ENCODE peak calls at places on chromosomes 6 and 20, in nine cellular contexts. One of them, this sample, is unnamed.

GRCh38 chr6:75693534-75693933 is 55.5 kb upstream of the MYO6 start:
- DNase-seq in stimulated activated CD4-positive, alpha-beta T cell treated with anti-CD3 and anti-CD28 coated beads, Interleukin-12 subunit alpha, Interleukin-12 subunit beta, amount 100 ng/mL, for 24 hours: no peak
- DNase-seq in H54: no peak
- DNase-seq in NCI-H1436: no peak
- DNase-seq in stimulated activated naive CD8-positive, alpha-beta T cell treated with anti-CD3 and anti-CD28 coated beads, Interleukin-15, amount 100 ng/mL, for 72 hours: no peak
- DNase-seq in PC-3: peak
- DNase-seq in RCC 7860: no peak
- DNase-seq in GM20000: no peak
- DNase-seq in NCI-H774: no peak
- DNase-seq in this sample: no peak

GRCh38 chr20:10137533-10137932 is 81.1 kb upstream of the SNAP25 start:
- DNase-seq in stimulated activated CD4-positive, alpha-beta T cell treated with anti-CD3 and anti-CD28 coated beads, Interleukin-12 subunit alpha, Interleukin-12 subunit beta, amount 100 ng/mL, for 24 hours: no peak
- DNase-seq in H54: no peak
- DNase-seq in NCI-H1436: no peak
- DNase-seq in stimulated activated naive CD8-positive, alpha-beta T cell treated with anti-CD3 and anti-CD28 coated beads, Interleukin-15, amount 100 ng/mL, for 72 hours: no peak
- DNase-seq in PC-3: no peak
- DNase-seq in RCC 7860: no peak
- DNase-seq in GM20000: no peak
- DNase-seq in NCI-H774: no peak
- DNase-seq in this sample: no peak

GRCh38 chr6:36912583-36912982 is 26.8 kb downstream of the C6orf89 start:
- DNase-seq in stimulated activated CD4-positive, alpha-beta T cell treated with anti-CD3 and anti-CD28 coated beads, Interleukin-12 subunit alpha, Interleukin-12 subunit beta, amount 100 ng/mL, for 24 hours: peak
- DNase-seq in H54: peak
- DNase-seq in NCI-H1436: no peak
- DNase-seq in stimulated activated naive CD8-positive, alpha-beta T cell treated with anti-CD3 and anti-CD28 coated beads, Interleukin-15, amount 100 ng/mL, for 72 hours: peak
- DNase-seq in PC-3: peak
- DNase-seq in RCC 7860: peak
- DNase-seq in GM20000: peak
- DNase-seq in NCI-H774: no peak
- DNase-seq in this sample: no peak

GRCh38 chr6:147304016-147304415 is 99.8 kb downstream of the STXBP5 start:
- DNase-seq in stimulated activated CD4-positive, alpha-beta T cell treated with anti-CD3 and anti-CD28 coated beads, Interleukin-12 subunit alpha, Interleukin-12 subunit beta, amount 100 ng/mL, for 24 hours: no peak
- DNase-seq in H54: no peak
- DNase-seq in NCI-H1436: no peak
- DNase-seq in stimulated activated naive CD8-positive, alpha-beta T cell treated with anti-CD3 and anti-CD28 coated beads, Interleukin-15, amount 100 ng/mL, for 72 hours: no peak
- DNase-seq in PC-3: no peak
- DNase-seq in RCC 7860: no peak
- DNase-seq in GM20000: no peak
- DNase-seq in NCI-H774: no peak
- DNase-seq in this sample: no peak

GRCh38 chr6:63305278-63305677 is 14.5 kb downstream of the LGSN start:
- DNase-seq in stimulated activated CD4-positive, alpha-beta T cell treated with anti-CD3 and anti-CD28 coated beads, Interleukin-12 subunit alpha, Interleukin-12 subunit beta, amount 100 ng/mL, for 24 hours: no peak
- DNase-seq in H54: no peak
- DNase-seq in NCI-H1436: no peak
- DNase-seq in stimulated activated naive CD8-positive, alpha-beta T cell treated with anti-CD3 and anti-CD28 coated beads, Interleukin-15, amount 100 ng/mL, for 72 hours: no peak
- DNase-seq in PC-3: no peak
- DNase-seq in RCC 7860: no peak
- DNase-seq in GM20000: no peak
- DNase-seq in NCI-H774: no peak
- DNase-seq in this sample: no peak

GRCh38 chr6:150211700-150212615 is 69.1 kb downstream of the PPP1R14C start:
- DNase-seq in stimulated activated CD4-positive, alpha-beta T cell treated with anti-CD3 and anti-CD28 coated beads, Interleukin-12 subunit alpha, Interleukin-12 subunit beta, amount 100 ng/mL, for 24 hours: no peak
- DNase-seq in H54: no peak
- DNase-seq in NCI-H1436: no peak
- DNase-seq in stimulated activated naive CD8-positive, alpha-beta T cell treated with anti-CD3 and anti-CD28 coated beads, Interleukin-15, amount 100 ng/mL, for 72 hours: no peak
- DNase-seq in PC-3: no peak
- DNase-seq in RCC 7860: no peak
- DNase-seq in GM20000: no peak
- DNase-seq in NCI-H774: no peak
- DNase-seq in this sample: no peak

GRCh38 chr6:129641344-129641743 is 68.6 kb downstream of the ARHGAP18 start:
- DNase-seq in stimulated activated CD4-positive, alpha-beta T cell treated with anti-CD3 and anti-CD28 coated beads, Interleukin-12 subunit alpha, Interleukin-12 subunit beta, amount 100 ng/mL, for 24 hours: no peak
- DNase-seq in H54: no peak
- DNase-seq in NCI-H1436: no peak
- DNase-seq in stimulated activated naive CD8-positive, alpha-beta T cell treated with anti-CD3 and anti-CD28 coated beads, Interleukin-15, amount 100 ng/mL, for 72 hours: no peak
- DNase-seq in PC-3: no peak
- DNase-seq in RCC 7860: peak
- DNase-seq in GM20000: no peak
- DNase-seq in NCI-H774: no peak
- DNase-seq in this sample: no peak

GRCh38 chr20:62163485-62163865 is 19.4 kb upstream of the MTG2 start:
- DNase-seq in stimulated activated CD4-positive, alpha-beta T cell treated with anti-CD3 and anti-CD28 coated beads, Interleukin-12 subunit alpha, Interleukin-12 subunit beta, amount 100 ng/mL, for 24 hours: no peak
- DNase-seq in H54: no peak
- DNase-seq in NCI-H1436: no peak
- DNase-seq in stimulated activated naive CD8-positive, alpha-beta T cell treated with anti-CD3 and anti-CD28 coated beads, Interleukin-15, amount 100 ng/mL, for 72 hours: no peak
- DNase-seq in PC-3: no peak
- DNase-seq in RCC 7860: no peak
- DNase-seq in GM20000: no peak
- DNase-seq in NCI-H774: no peak
- DNase-seq in this sample: no peak

GRCh38 chr6:65979120-65979519 is 272.1 kb upstream of the EYS start:
- DNase-seq in stimulated activated CD4-positive, alpha-beta T cell treated with anti-CD3 and anti-CD28 coated beads, Interleukin-12 subunit alpha, Interleukin-12 subunit beta, amount 100 ng/mL, for 24 hours: no peak
- DNase-seq in H54: no peak
- DNase-seq in NCI-H1436: no peak
- DNase-seq in stimulated activated naive CD8-positive, alpha-beta T cell treated with anti-CD3 and anti-CD28 coated beads, Interleukin-15, amount 100 ng/mL, for 72 hours: no peak
- DNase-seq in PC-3: peak
- DNase-seq in RCC 7860: no peak
- DNase-seq in GM20000: no peak
- DNase-seq in NCI-H774: no peak
- DNase-seq in this sample: no peak

GRCh38 chr6:149267513-149268043 is 49.9 kb upstream of the TAB2 start:
- DNase-seq in stimulated activated CD4-positive, alpha-beta T cell treated with anti-CD3 and anti-CD28 coated beads, Interleukin-12 subunit alpha, Interleukin-12 subunit beta, amount 100 ng/mL, for 24 hours: no peak
- DNase-seq in H54: no peak
- DNase-seq in NCI-H1436: no peak
- DNase-seq in stimulated activated naive CD8-positive, alpha-beta T cell treated with anti-CD3 and anti-CD28 coated beads, Interleukin-15, amount 100 ng/mL, for 72 hours: no peak
- DNase-seq in PC-3: no peak
- DNase-seq in RCC 7860: no peak
- DNase-seq in GM20000: no peak
- DNase-seq in NCI-H774: no peak
- DNase-seq in this sample: no peak

GRCh38 chr6:131183427-131184095 is 48.3 kb downstream of the AKAP7 start:
- DNase-seq in stimulated activated CD4-positive, alpha-beta T cell treated with anti-CD3 and anti-CD28 coated beads, Interleukin-12 subunit alpha, Interleukin-12 subunit beta, amount 100 ng/mL, for 24 hours: no peak
- DNase-seq in H54: no peak
- DNase-seq in NCI-H1436: no peak
- DNase-seq in stimulated activated naive CD8-positive, alpha-beta T cell treated with anti-CD3 and anti-CD28 coated beads, Interleukin-15, amount 100 ng/mL, for 72 hours: no peak
- DNase-seq in PC-3: no peak
- DNase-seq in RCC 7860: no peak
- DNase-seq in GM20000: no peak
- DNase-seq in NCI-H774: no peak
- DNase-seq in this sample: no peak

GRCh38 chr6:138577151-138577915 is 78.0 kb upstream of the NHSL1 start:
- DNase-seq in stimulated activated CD4-positive, alpha-beta T cell treated with anti-CD3 and anti-CD28 coated beads, Interleukin-12 subunit alpha, Interleukin-12 subunit beta, amount 100 ng/mL, for 24 hours: no peak
- DNase-seq in H54: no peak
- DNase-seq in NCI-H1436: peak
- DNase-seq in stimulated activated naive CD8-positive, alpha-beta T cell treated with anti-CD3 and anti-CD28 coated beads, Interleukin-15, amount 100 ng/mL, for 72 hours: no peak
- DNase-seq in PC-3: no peak
- DNase-seq in RCC 7860: peak
- DNase-seq in GM20000: peak
- DNase-seq in NCI-H774: peak
- DNase-seq in this sample: peak

GRCh38 chr6:3340358-3340798 is 81.6 kb downstream of the PSMG4 start:
- DNase-seq in stimulated activated CD4-positive, alpha-beta T cell treated with anti-CD3 and anti-CD28 coated beads, Interleukin-12 subunit alpha, Interleukin-12 subunit beta, amount 100 ng/mL, for 24 hours: no peak
- DNase-seq in H54: no peak
- DNase-seq in NCI-H1436: no peak
- DNase-seq in stimulated activated naive CD8-positive, alpha-beta T cell treated with anti-CD3 and anti-CD28 coated beads, Interleukin-15, amount 100 ng/mL, for 72 hours: no peak
- DNase-seq in PC-3: no peak
- DNase-seq in RCC 7860: no peak
- DNase-seq in GM20000: no peak
- DNase-seq in NCI-H774: no peak
- DNase-seq in this sample: no peak

GRCh38 chr20:20744170-20744725 is 31.8 kb upstream of the RALGAPA2 start:
- DNase-seq in stimulated activated CD4-positive, alpha-beta T cell treated with anti-CD3 and anti-CD28 coated beads, Interleukin-12 subunit alpha, Interleukin-12 subunit beta, amount 100 ng/mL, for 24 hours: no peak
- DNase-seq in H54: no peak
- DNase-seq in NCI-H1436: no peak
- DNase-seq in stimulated activated naive CD8-positive, alpha-beta T cell treated with anti-CD3 and anti-CD28 coated beads, Interleukin-15, amount 100 ng/mL, for 72 hours: no peak
- DNase-seq in PC-3: no peak
- DNase-seq in RCC 7860: no peak
- DNase-seq in GM20000: no peak
- DNase-seq in NCI-H774: peak
- DNase-seq in this sample: no peak

GRCh38 chr6:98343004-98343403 is 491.4 kb upstream of the POU3F2 start:
- DNase-seq in stimulated activated CD4-positive, alpha-beta T cell treated with anti-CD3 and anti-CD28 coated beads, Interleukin-12 subunit alpha, Interleukin-12 subunit beta, amount 100 ng/mL, for 24 hours: no peak
- DNase-seq in H54: no peak
- DNase-seq in NCI-H1436: no peak
- DNase-seq in stimulated activated naive CD8-positive, alpha-beta T cell treated with anti-CD3 and anti-CD28 coated beads, Interleukin-15, amount 100 ng/mL, for 72 hours: no peak
- DNase-seq in PC-3: no peak
- DNase-seq in RCC 7860: no peak
- DNase-seq in GM20000: no peak
- DNase-seq in NCI-H774: peak
- DNase-seq in this sample: peak

GRCh38 chr6:162798546-162798945 is 70.8 kb downstream of the PACRG start:
- DNase-seq in stimulated activated CD4-positive, alpha-beta T cell treated with anti-CD3 and anti-CD28 coated beads, Interleukin-12 subunit alpha, Interleukin-12 subunit beta, amount 100 ng/mL, for 24 hours: no peak
- DNase-seq in H54: no peak
- DNase-seq in NCI-H1436: no peak
- DNase-seq in stimulated activated naive CD8-positive, alpha-beta T cell treated with anti-CD3 and anti-CD28 coated beads, Interleukin-15, amount 100 ng/mL, for 72 hours: no peak
- DNase-seq in PC-3: peak
- DNase-seq in RCC 7860: no peak
- DNase-seq in GM20000: no peak
- DNase-seq in NCI-H774: no peak
- DNase-seq in this sample: no peak

GRCh38 chr6:113690255-113690956 is 166.7 kb upstream of the MARCKS start:
- DNase-seq in stimulated activated CD4-positive, alpha-beta T cell treated with anti-CD3 and anti-CD28 coated beads, Interleukin-12 subunit alpha, Interleukin-12 subunit beta, amount 100 ng/mL, for 24 hours: no peak
- DNase-seq in H54: no peak
- DNase-seq in NCI-H1436: no peak
- DNase-seq in stimulated activated naive CD8-positive, alpha-beta T cell treated with anti-CD3 and anti-CD28 coated beads, Interleukin-15, amount 100 ng/mL, for 72 hours: no peak
- DNase-seq in PC-3: peak
- DNase-seq in RCC 7860: peak
- DNase-seq in GM20000: peak
- DNase-seq in NCI-H774: peak
- DNase-seq in this sample: no peak

GRCh38 chr6:24923885-24924401 is 11.8 kb downstream of the RIPOR2 start:
- DNase-seq in stimulated activated CD4-positive, alpha-beta T cell treated with anti-CD3 and anti-CD28 coated beads, Interleukin-12 subunit alpha, Interleukin-12 subunit beta, amount 100 ng/mL, for 24 hours: no peak
- DNase-seq in H54: no peak
- DNase-seq in NCI-H1436: no peak
- DNase-seq in stimulated activated naive CD8-positive, alpha-beta T cell treated with anti-CD3 and anti-CD28 coated beads, Interleukin-15, amount 100 ng/mL, for 72 hours: peak
- DNase-seq in PC-3: no peak
- DNase-seq in RCC 7860: no peak
- DNase-seq in GM20000: no peak
- DNase-seq in NCI-H774: no peak
- DNase-seq in this sample: no peak

GRCh38 chr6:53439556-53439955 is 90.8 kb upstream of the ELOVL5 start:
- DNase-seq in stimulated activated CD4-positive, alpha-beta T cell treated with anti-CD3 and anti-CD28 coated beads, Interleukin-12 subunit alpha, Interleukin-12 subunit beta, amount 100 ng/mL, for 24 hours: no peak
- DNase-seq in H54: no peak
- DNase-seq in NCI-H1436: no peak
- DNase-seq in stimulated activated naive CD8-positive, alpha-beta T cell treated with anti-CD3 and anti-CD28 coated beads, Interleukin-15, amount 100 ng/mL, for 72 hours: no peak
- DNase-seq in PC-3: peak
- DNase-seq in RCC 7860: no peak
- DNase-seq in GM20000: no peak
- DNase-seq in NCI-H774: no peak
- DNase-seq in this sample: no peak

GRCh38 chr6:20881365-20881764 is 347.1 kb downstream of the CDKAL1 start:
- DNase-seq in stimulated activated CD4-positive, alpha-beta T cell treated with anti-CD3 and anti-CD28 coated beads, Interleukin-12 subunit alpha, Interleukin-12 subunit beta, amount 100 ng/mL, for 24 hours: no peak
- DNase-seq in H54: no peak
- DNase-seq in NCI-H1436: no peak
- DNase-seq in stimulated activated naive CD8-positive, alpha-beta T cell treated with anti-CD3 and anti-CD28 coated beads, Interleukin-15, amount 100 ng/mL, for 72 hours: no peak
- DNase-seq in PC-3: no peak
- DNase-seq in RCC 7860: no peak
- DNase-seq in GM20000: no peak
- DNase-seq in NCI-H774: no peak
- DNase-seq in this sample: no peak

This sample was measured in NCI-H187 treated with DMSO at 0.1 percent for 48 hours.